ENCODE peak calls at places on chromosomes 5 and 9, in five cellular contexts. A, X, H, O and C are unnamed samples.

GRCh38 chr9:133932633-133933032 is 59.5 kb downstream of the VAV2 start:
- DNase-seq in A (no peak), X (no peak), H (no peak), O (no peak), C (no peak)

GRCh38 chr5:151724360-151724759 is 34.1 kb downstream of the ATOX1 start:
- DNase-seq in A (no peak), X (no peak), H (no peak), O (no peak), C (no peak)

GRCh38 chr9:124513374-124513994 is 6.3 kb upstream of the NR5A1 start:
- DNase-seq in A (no peak), X (no peak), H (no peak), O (no peak), C (no peak)

GRCh38 chr5:39928709-39929108 is 503.9 kb upstream of the DAB2 start:
- DNase-seq in A (no peak), X (no peak), H (no peak), O (peak; percentile 27), C (no peak)

GRCh38 chr9:98202252-98202651 is 9.8 kb upstream of the CORO2A start:
- DNase-seq in A (no peak), X (peak; percentile 42), H (no peak), O (no peak), C (no peak)

GRCh38 chr9:27209034-27209433 is 87.9 kb downstream of the EQTN start:
- DNase-seq in A (no peak), X (no peak), H (no peak), O (no peak), C (no peak)

GRCh38 chr5:146027746-146028145 is 77.6 kb downstream of the PLAC8L1 start:
- DNase-seq in A (peak; percentile 99), X (no peak), H (no peak), O (no peak), C (no peak)

GRCh38 chr5:166845044-166845443 is 1446.4 kb upstream of the WWC1 start:
- DNase-seq in A (no peak), X (no peak), H (no peak), O (no peak), C (peak; percentile 12)

GRCh38 chr9:135126480-135127187 is 39.2 kb downstream of the OLFM1 start:
- DNase-seq in A (no peak), X (no peak), H (no peak), O (peak; percentile 66), C (no peak)

GRCh38 chr5:15499528-15500325 is at the start of gene FBXL7:
- DNase-seq in A (no peak), X (peak; percentile 82), H (peak; percentile 87), O (peak; percentile 33), C (peak; percentile 85)

GRCh38 chr5:176545388-176545736 is 3.8 kb upstream of the CDHR2 start:
- DNase-seq in A (no peak), X (no peak), H (no peak), O (no peak), C (no peak)

GRCh38 chr5:133642153-133642552 is 29.8 kb upstream of the FSTL4 start:
- DNase-seq in A (no peak), X (no peak), H (peak; percentile 13), O (no peak), C (no peak)

GRCh38 chr5:96601200-96601599 is 61.0 kb upstream of the CAST start:
- DNase-seq in A (no peak), X (no peak), H (no peak), O (no peak), C (no peak)

GRCh38 chr5:173451031-173451430 is 122.8 kb upstream of the STC2 start:
- DNase-seq in A (no peak), X (no peak), H (peak; percentile 37), O (no peak), C (no peak)

GRCh38 chr9:6007770-6008168 is 7.7 kb downstream of the RANBP6 start:
- DNase-seq in A (no peak), X (peak; percentile 82), H (peak; percentile 91), O (peak; percentile 67), C (peak; percentile 57)

GRCh38 chr9:108603141-108603540 is 252.6 kb downstream of the ACTL7B start:
- DNase-seq in A (no peak), X (no peak), H (no peak), O (peak; percentile 84), C (no peak)

GRCh38 chr9:129125478-129125877 is 14.3 kb downstream of the PTPA start:
- DNase-seq in A (peak; percentile 88), X (no peak), H (no peak), O (no peak), C (peak; percentile 98)

GRCh38 chr5:84831701-84832100 is 447.0 kb upstream of the EDIL3 start:
- DNase-seq in A (no peak), X (no peak), H (no peak), O (no peak), C (no peak)

GRCh38 chr9:132622144-132622543 is 39.7 kb downstream of the BARHL1 start:
- DNase-seq in A (no peak), X (no peak), H (no peak), O (no peak), C (peak; percentile 66)

GRCh38 chr5:176538985-176539384 is 1.8 kb upstream of the RNF44 start:
- DNase-seq in A (no peak), X (no peak), H (no peak), O (no peak), C (no peak)

GRCh38 chr9:123111427-123111826 is 78.0 kb downstream of the GPR21 start:
- DNase-seq in A (no peak), X (no peak), H (peak; percentile 72), O (no peak), C (no peak)

GRCh38 chr9:113508111-113508749 is 44.7 kb downstream of the RGS3 start:
- DNase-seq in A (no peak), X (no peak), H (no peak), O (no peak), C (peak; percentile 19)

GRCh38 chr5:181242031-181242451 is 1.7 kb downstream of the RACK1 start:
- DNase-seq in A (no peak), X (no peak), H (no peak), O (no peak), C (no peak)

GRCh38 chr9:91040371-91041215 is 239.0 kb downstream of the SYK start:
- DNase-seq in A (no peak), X (no peak), H (no peak), O (no peak), C (no peak)

DNA sequence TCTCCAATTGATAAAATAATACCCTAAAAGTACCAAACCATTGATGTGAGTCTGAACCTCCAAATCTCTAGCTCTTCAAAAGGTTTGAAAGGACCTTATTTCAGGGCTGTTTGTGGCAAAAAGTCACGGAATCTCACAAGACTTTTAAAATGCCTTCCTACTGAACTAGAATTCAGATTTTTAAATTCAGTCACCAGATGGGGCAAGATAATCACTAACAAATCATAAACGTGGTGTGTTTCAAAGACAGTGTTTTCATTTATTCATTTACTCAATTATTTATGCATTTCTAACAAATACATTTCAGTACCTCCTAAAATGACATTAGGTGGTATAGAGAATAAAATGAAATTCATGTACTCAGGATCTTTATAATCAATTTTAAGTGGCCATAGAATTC is 68.2 kb upstream of the SMC2 start:
- DNase-seq in A (no peak), X (no peak), H (no peak), O (no peak), C (peak; percentile 14)
- TF ChIP-seq CTCF in A (no peak), X (peak; percentile 13), H (no peak), O (no peak), C (no peak)

DNA sequence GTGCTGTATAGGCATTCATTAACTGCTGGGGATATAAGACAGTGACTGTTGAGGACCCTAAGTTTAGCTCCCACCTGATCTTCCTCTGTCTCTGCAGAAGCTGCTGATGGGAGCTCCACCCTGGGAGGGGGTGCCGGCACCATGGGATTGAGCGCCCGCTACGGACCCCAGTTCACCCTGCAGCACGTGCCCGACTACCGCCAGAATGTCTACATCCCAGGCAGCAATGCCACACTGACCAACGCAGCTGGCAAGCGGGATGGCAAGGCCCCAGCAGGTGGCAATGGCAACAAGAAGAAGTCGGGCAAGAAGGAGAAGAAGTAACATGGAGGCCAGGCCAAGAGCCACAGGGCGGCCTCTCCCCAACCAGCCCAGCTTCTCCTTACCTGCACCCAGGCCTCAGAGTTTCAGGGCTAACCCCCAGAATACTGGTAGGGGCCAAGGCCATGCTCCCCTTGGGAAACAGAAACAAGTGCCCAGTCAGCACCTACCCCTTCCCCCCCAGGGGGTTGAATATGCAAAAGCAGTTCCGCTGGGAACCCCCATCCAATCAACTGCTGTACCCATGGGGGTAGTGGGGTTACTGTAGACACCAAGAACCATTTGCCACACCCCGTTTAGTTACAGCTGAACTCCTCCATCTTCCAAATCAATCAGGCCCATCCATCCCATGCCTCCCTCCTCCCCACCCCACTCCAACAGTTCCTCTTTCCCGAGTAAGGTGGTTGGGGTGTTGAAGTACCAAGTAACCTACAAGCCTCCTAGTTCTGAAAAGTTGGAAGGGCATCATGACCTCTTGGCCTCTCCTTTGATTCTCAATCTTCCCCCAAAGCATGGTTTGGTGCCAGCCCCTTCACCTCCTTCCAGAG is 22.2 kb downstream of the PCDHGC5 start:
- DNase-seq in A (no peak), X (no peak), H (no peak), O (no peak), C (no peak)
- H3K4me3 ChIP-seq in A (no peak overlapping the region), X (no peak overlapping the region), H (no peak overlapping the region), O (no peak overlapping the region), C (no peak overlapping the region)

GRCh38 chr5:56350595-56351170 is 117.6 kb upstream of the ANKRD55 start:
- DNase-seq in A (peak; percentile 94), X (peak; percentile 92), H (no peak), O (peak; percentile 47), C (peak; percentile 63)

GRCh38 chr5:56352808-56353590 is 119.9 kb upstream of the ANKRD55 start:
- DNase-seq in A (no peak), X (no peak), H (no peak), O (no peak), C (no peak)

GRCh38 chr5:56349461-56349860 is 116.3 kb upstream of the ANKRD55 start:
- DNase-seq in A (no peak), X (no peak), H (no peak), O (no peak), C (no peak)

GRCh38 chr5:56346717-56347116 is 113.6 kb upstream of the ANKRD55 start:
- DNase-seq in A (no peak), X (peak; percentile 18), H (no peak), O (no peak), C (no peak)

DNA sequence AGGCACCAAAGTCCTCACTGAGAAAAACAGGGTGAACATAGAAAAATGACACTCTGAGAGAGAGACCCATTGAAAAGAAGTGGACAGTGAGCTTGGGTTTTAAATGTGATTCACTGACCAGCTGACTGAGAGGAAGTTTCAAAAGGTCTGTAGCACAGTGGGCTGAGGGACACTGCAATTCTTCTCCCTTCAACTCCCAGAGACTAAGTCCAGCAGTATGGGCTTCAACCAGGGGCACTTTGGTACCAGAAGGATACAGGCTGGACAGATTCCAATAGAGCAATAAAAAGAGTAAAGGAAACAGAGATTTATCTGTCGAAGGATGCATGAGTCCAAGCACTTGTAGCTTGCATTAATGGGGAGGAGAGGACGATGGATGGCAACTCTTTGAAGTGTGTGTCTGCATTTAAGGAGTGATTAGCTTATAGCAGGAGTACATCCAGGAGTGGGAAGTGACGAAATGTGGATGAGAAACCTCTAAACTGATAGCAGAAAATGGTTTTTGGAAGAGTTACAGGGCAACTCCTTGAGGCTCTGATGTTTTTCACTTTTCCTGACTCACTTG is 117.0 kb upstream of the ANKRD55 start:
- DNase-seq in A (no peak), X (no peak), H (no peak), O (no peak), C (peak; percentile 20)
- TF ChIP-seq CTCF in A (no peak), X (no peak), H (no peak), O (no peak), C (no peak)

DNA sequence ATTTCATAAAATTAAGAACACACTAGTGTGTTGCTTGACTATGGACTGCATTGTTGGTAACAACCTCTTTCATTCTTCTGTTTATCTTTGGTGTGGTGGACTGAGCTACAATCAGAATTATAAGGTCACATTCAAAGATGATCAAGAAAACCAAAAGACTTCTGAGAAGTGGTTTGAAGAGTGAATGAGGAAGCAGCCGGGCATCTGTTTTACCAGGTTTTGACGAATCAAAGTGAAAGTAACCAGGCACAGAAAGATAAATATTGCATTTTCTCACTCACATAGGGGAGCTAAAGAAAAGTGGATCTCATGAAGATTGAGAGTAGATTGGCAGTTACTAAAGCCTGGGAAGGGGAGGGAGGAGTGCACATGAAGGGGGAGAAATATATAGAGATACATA is 589.1 kb downstream of the ZNF608 start:
- DNase-seq in A (no peak), X (no peak), H (no peak), O (no peak), C (peak; percentile 34)
- H3K4me3 ChIP-seq in A (peak overlapping the region; percentile 30), X (no peak overlapping the region), H (no peak overlapping the region), O (no peak overlapping the region), C (no peak overlapping the region)